ENCODE peak calls at places on chromosomes 7 and 10, in seven cellular contexts. One of them, this sample, is unnamed.

GRCh38 chr7:117648203-117648866 is 168.5 kb downstream of the CFTR start:
- DNase-seq in testis: no peak
- DNase-seq in HCT116: no peak
- DNase-seq in MM.1S: peak; percentile 26
- DNase-seq in epithelial cell of esophagus: peak; percentile 45
- DNase-seq in Peyer's patch: no peak
- DNase-seq in astrocyte of the cerebellum: no peak
- DNase-seq in this sample: no peak

GRCh38 chr10:129963076-129963830 is 821 bp downstream of the EBF3 start:
- DNase-seq in testis: no peak
- DNase-seq in HCT116: no peak
- DNase-seq in MM.1S: no peak
- DNase-seq in epithelial cell of esophagus: peak; percentile 24
- DNase-seq in Peyer's patch: no peak
- DNase-seq in astrocyte of the cerebellum: no peak
- DNase-seq in this sample: no peak

GRCh38 chr7:130494480-130494879 is 2.6 kb downstream of the MEST start:
- DNase-seq in testis: no peak
- DNase-seq in HCT116: no peak
- DNase-seq in MM.1S: no peak
- DNase-seq in epithelial cell of esophagus: no peak
- DNase-seq in Peyer's patch: no peak
- DNase-seq in astrocyte of the cerebellum: no peak
- DNase-seq in this sample: no peak

GRCh38 chr7:158378978-158379377 is 208.6 kb downstream of the PTPRN2 start:
- DNase-seq in testis: no peak
- DNase-seq in HCT116: no peak
- DNase-seq in MM.1S: no peak
- DNase-seq in epithelial cell of esophagus: no peak
- DNase-seq in Peyer's patch: peak; percentile 38
- DNase-seq in astrocyte of the cerebellum: no peak
- DNase-seq in this sample: no peak

GRCh38 chr10:1290071-1290471 is 233.9 kb downstream of the WDR37 start:
- DNase-seq in testis: peak; percentile 2
- DNase-seq in HCT116: no peak
- DNase-seq in MM.1S: no peak
- DNase-seq in epithelial cell of esophagus: peak; percentile 93
- DNase-seq in Peyer's patch: no peak
- DNase-seq in astrocyte of the cerebellum: no peak
- DNase-seq in this sample: no peak

GRCh38 chr7:78020131-78020873 is 221.7 kb downstream of the PHTF2 start:
- DNase-seq in testis: peak; percentile 82
- DNase-seq in HCT116: peak; percentile 45
- DNase-seq in MM.1S: peak; percentile 23
- DNase-seq in epithelial cell of esophagus: peak; percentile 77
- DNase-seq in Peyer's patch: no peak
- DNase-seq in astrocyte of the cerebellum: peak; percentile 76
- DNase-seq in this sample: peak; percentile 70

GRCh38 chr10:11472158-11472753 is 139.2 kb downstream of the USP6NL start:
- DNase-seq in testis: peak; percentile 75
- DNase-seq in HCT116: peak; percentile 37
- DNase-seq in MM.1S: peak; percentile 70
- DNase-seq in epithelial cell of esophagus: peak; percentile 68
- DNase-seq in Peyer's patch: no peak
- DNase-seq in astrocyte of the cerebellum: peak; percentile 20
- DNase-seq in this sample: peak; percentile 12

GRCh38 chr7:130942211-130942964 is 208.4 kb upstream of the KLF14 start:
- DNase-seq in testis: peak; percentile 70
- DNase-seq in HCT116: no peak
- DNase-seq in MM.1S: no peak
- DNase-seq in epithelial cell of esophagus: peak; percentile 85
- DNase-seq in Peyer's patch: peak; percentile 58
- DNase-seq in astrocyte of the cerebellum: no peak
- DNase-seq in this sample: no peak

GRCh38 chr7:155427411-155428038 is 30.4 kb upstream of the EN2 start:
- DNase-seq in testis: no peak
- DNase-seq in HCT116: no peak
- DNase-seq in MM.1S: no peak
- DNase-seq in epithelial cell of esophagus: no peak
- DNase-seq in Peyer's patch: no peak
- DNase-seq in astrocyte of the cerebellum: no peak
- DNase-seq in this sample: no peak

GRCh38 chr7:143992677-143993076 is 7.4 kb upstream of the OR6B1 start:
- DNase-seq in testis: no peak
- DNase-seq in HCT116: no peak
- DNase-seq in MM.1S: no peak
- DNase-seq in epithelial cell of esophagus: no peak
- DNase-seq in Peyer's patch: no peak
- DNase-seq in astrocyte of the cerebellum: no peak
- DNase-seq in this sample: no peak

GRCh38 chr7:64888561-64888900 is 14.5 kb upstream of the ZNF273 start:
- DNase-seq in testis: no peak
- DNase-seq in HCT116: no peak
- DNase-seq in MM.1S: no peak
- DNase-seq in epithelial cell of esophagus: no peak
- DNase-seq in Peyer's patch: no peak
- DNase-seq in astrocyte of the cerebellum: no peak
- DNase-seq in this sample: no peak

GRCh38 chr10:77405771-77406241 is 231.8 kb downstream of the KCNMA1 start:
- DNase-seq in testis: peak; percentile 54
- DNase-seq in HCT116: peak; percentile 53
- DNase-seq in MM.1S: peak; percentile 42
- DNase-seq in epithelial cell of esophagus: peak; percentile 67
- DNase-seq in Peyer's patch: peak; percentile 83
- DNase-seq in astrocyte of the cerebellum: no peak
- DNase-seq in this sample: peak; percentile 80

GRCh38 chr10:98323221-98324164 is 55.5 kb upstream of the LOXL4 start:
- DNase-seq in testis: no peak
- DNase-seq in HCT116: peak; percentile 83
- DNase-seq in MM.1S: no peak
- DNase-seq in epithelial cell of esophagus: peak; percentile 63
- DNase-seq in Peyer's patch: no peak
- DNase-seq in astrocyte of the cerebellum: peak; percentile 37
- DNase-seq in this sample: peak; percentile 94

GRCh38 chr10:21405981-21406380 is 119.5 kb downstream of the SKIDA1 start:
- DNase-seq in testis: no peak
- DNase-seq in HCT116: no peak
- DNase-seq in MM.1S: no peak
- DNase-seq in epithelial cell of esophagus: no peak
- DNase-seq in Peyer's patch: no peak
- DNase-seq in astrocyte of the cerebellum: no peak
- DNase-seq in this sample: no peak
- H3K4me3 ChIP-seq in testis: no peak overlapping the region
- H3K4me3 ChIP-seq in HCT116: no peak overlapping the region
- H3K4me3 ChIP-seq in MM.1S: no peak overlapping the region
- H3K4me3 ChIP-seq in epithelial cell of esophagus: no peak overlapping the region
- H3K4me3 ChIP-seq in Peyer's patch: no peak overlapping the region
- H3K4me3 ChIP-seq in astrocyte of the cerebellum: no peak overlapping the region
- H3K4me3 ChIP-seq in this sample: no peak overlapping the region

GRCh38 chr10:119495545-119495944 is 47.0 kb downstream of the RGS10 start:
- DNase-seq in testis: no peak
- DNase-seq in HCT116: no peak
- DNase-seq in MM.1S: no peak
- DNase-seq in epithelial cell of esophagus: no peak
- DNase-seq in Peyer's patch: no peak
- DNase-seq in astrocyte of the cerebellum: no peak
- DNase-seq in this sample: no peak
- TF ChIP-seq CTCF in testis: no peak
- TF ChIP-seq CTCF in HCT116: no peak
- TF ChIP-seq CTCF in MM.1S: no peak
- TF ChIP-seq CTCF in epithelial cell of esophagus: no peak
- TF ChIP-seq CTCF in Peyer's patch: no peak
- TF ChIP-seq CTCF in astrocyte of the cerebellum: no peak
- TF ChIP-seq CTCF in this sample: no peak

GRCh38 chr10:103502849-103503660 is 9.6 kb downstream of the NEURL1 start:
- DNase-seq in testis: no peak
- DNase-seq in HCT116: no peak
- DNase-seq in MM.1S: no peak
- DNase-seq in epithelial cell of esophagus: no peak
- DNase-seq in Peyer's patch: no peak
- DNase-seq in astrocyte of the cerebellum: no peak
- DNase-seq in this sample: no peak

GRCh38 chr10:103510046-103510685 is 16.7 kb downstream of the NEURL1 start:
- DNase-seq in testis: peak; percentile 10
- DNase-seq in HCT116: no peak
- DNase-seq in MM.1S: no peak
- DNase-seq in epithelial cell of esophagus: no peak
- DNase-seq in Peyer's patch: no peak
- DNase-seq in astrocyte of the cerebellum: no peak
- DNase-seq in this sample: no peak

GRCh38 chr10:103507235-103508191 is 14.0 kb downstream of the NEURL1 start:
- DNase-seq in testis: peak; percentile 13
- DNase-seq in HCT116: no peak
- DNase-seq in MM.1S: peak; percentile 77
- DNase-seq in epithelial cell of esophagus: no peak
- DNase-seq in Peyer's patch: no peak
- DNase-seq in astrocyte of the cerebellum: no peak
- DNase-seq in this sample: no peak

GRCh38 chr10:103504181-103504783 is 10.8 kb downstream of the NEURL1 start:
- DNase-seq in testis: peak; percentile 74
- DNase-seq in HCT116: peak; percentile 61
- DNase-seq in MM.1S: peak; percentile 98
- DNase-seq in epithelial cell of esophagus: peak; percentile 63
- DNase-seq in Peyer's patch: no peak
- DNase-seq in astrocyte of the cerebellum: peak; percentile 94
- DNase-seq in this sample: no peak

GRCh38 chr10:103506061-103506460 is 12.6 kb downstream of the NEURL1 start:
- DNase-seq in testis: no peak
- DNase-seq in HCT116: no peak
- DNase-seq in MM.1S: no peak
- DNase-seq in epithelial cell of esophagus: no peak
- DNase-seq in Peyer's patch: no peak
- DNase-seq in astrocyte of the cerebellum: no peak
- DNase-seq in this sample: no peak
- H3K4me3 ChIP-seq in testis: no peak overlapping the region
- H3K4me3 ChIP-seq in HCT116: no peak overlapping the region
- H3K4me3 ChIP-seq in MM.1S: no peak overlapping the region
- H3K4me3 ChIP-seq in epithelial cell of esophagus: no peak overlapping the region
- H3K4me3 ChIP-seq in Peyer's patch: no peak overlapping the region
- H3K4me3 ChIP-seq in astrocyte of the cerebellum: no peak overlapping the region
- H3K4me3 ChIP-seq in this sample: no peak overlapping the region

GRCh38 chr10:49418328-49418727 is 22.4 kb upstream of the DRGX start:
- DNase-seq in testis: no peak
- DNase-seq in HCT116: no peak
- DNase-seq in MM.1S: no peak
- DNase-seq in epithelial cell of esophagus: no peak
- DNase-seq in Peyer's patch: no peak
- DNase-seq in astrocyte of the cerebellum: no peak
- DNase-seq in this sample: no peak
- TF ChIP-seq CTCF in testis: no peak
- TF ChIP-seq CTCF in HCT116: no peak
- TF ChIP-seq CTCF in MM.1S: no peak
- TF ChIP-seq CTCF in epithelial cell of esophagus: peak; percentile 35
- TF ChIP-seq CTCF in Peyer's patch: no peak
- TF ChIP-seq CTCF in astrocyte of the cerebellum: no peak
- TF ChIP-seq CTCF in this sample: no peak

DNA sequence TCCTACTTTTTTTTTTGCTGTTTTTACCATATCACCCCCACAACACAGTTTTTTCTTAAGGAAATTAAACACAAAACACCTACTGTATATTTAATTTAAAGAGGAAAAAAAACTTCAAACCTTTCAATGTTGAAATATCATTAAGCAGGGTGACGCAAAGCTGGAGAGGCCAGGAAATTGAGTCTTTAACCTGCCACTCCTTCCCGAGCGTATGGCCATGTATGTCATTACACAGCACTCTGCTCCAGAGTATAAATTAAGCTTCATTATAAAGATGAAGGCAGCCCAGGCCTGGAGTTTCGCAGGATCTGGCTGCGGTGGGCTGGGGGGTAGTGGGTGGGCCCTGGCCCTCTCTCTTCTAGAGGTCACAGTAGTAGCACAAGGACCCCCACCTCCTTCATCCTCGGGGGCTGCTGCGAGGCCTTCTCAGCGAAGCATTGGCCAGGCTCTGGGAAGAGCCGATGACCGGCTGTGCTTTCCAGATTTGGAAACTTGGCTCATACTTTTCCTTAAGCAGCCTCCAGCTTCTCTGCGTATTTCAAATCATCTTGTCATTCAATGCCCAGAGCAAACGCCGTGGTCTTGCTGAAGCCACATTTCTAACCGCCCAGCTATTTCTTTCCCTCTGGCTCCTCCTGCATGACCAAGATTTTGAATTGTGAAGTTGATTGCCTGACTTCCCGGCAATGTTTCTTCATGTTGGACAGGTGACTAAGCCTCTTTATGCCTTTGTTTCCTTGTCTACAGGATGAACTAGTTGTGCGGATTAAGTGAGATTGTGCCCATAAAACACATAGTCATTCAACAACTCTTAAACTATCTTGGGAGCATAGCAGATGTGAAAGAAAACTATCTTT is 765.1 kb downstream of the SUGCT start:
- DNase-seq in testis: no peak
- DNase-seq in HCT116: no peak
- DNase-seq in MM.1S: no peak
- DNase-seq in epithelial cell of esophagus: peak; percentile 79
- DNase-seq in Peyer's patch: no peak
- DNase-seq in astrocyte of the cerebellum: no peak
- DNase-seq in this sample: no peak
- H3K4me3 ChIP-seq in testis: no peak overlapping the region
- H3K4me3 ChIP-seq in HCT116: no peak overlapping the region
- H3K4me3 ChIP-seq in MM.1S: no peak overlapping the region
- H3K4me3 ChIP-seq in epithelial cell of esophagus: no peak overlapping the region
- H3K4me3 ChIP-seq in Peyer's patch: no peak overlapping the region
- H3K4me3 ChIP-seq in astrocyte of the cerebellum: no peak overlapping the region
- H3K4me3 ChIP-seq in this sample: no peak overlapping the region

GRCh38 chr10:115049318-115049717 is 43.8 kb upstream of the ATRNL1 start:
- DNase-seq in testis: no peak
- DNase-seq in HCT116: no peak
- DNase-seq in MM.1S: no peak
- DNase-seq in epithelial cell of esophagus: no peak
- DNase-seq in Peyer's patch: no peak
- DNase-seq in astrocyte of the cerebellum: no peak
- DNase-seq in this sample: no peak
- TF ChIP-seq CTCF in testis: no peak
- TF ChIP-seq CTCF in HCT116: no peak
- TF ChIP-seq CTCF in MM.1S: no peak
- TF ChIP-seq CTCF in epithelial cell of esophagus: no peak
- TF ChIP-seq CTCF in Peyer's patch: no peak
- TF ChIP-seq CTCF in astrocyte of the cerebellum: no peak
- TF ChIP-seq CTCF in this sample: no peak

This sample was measured in HFF-Myc.